ENCODE peak calls at places on chromosome 16, in nine cellular contexts. B is breast epithelium, G is esophagus muscularis mucosa, Q is stomach, O is prostate gland, A is HepG2, U is SK-N-SH, X is endothelial cell of umbilical vein, W is K562. K is an unnamed sample.

GRCh38 chr16:55822280-55822810 is 10.6 kb downstream of the CES1 start:
- DNase-seq in B (no peak), G (no peak), Q (no peak), O (no peak), A (no peak), U (no peak), X (no peak), W (no peak), K (no peak)

GRCh38 chr16:19610200-19610599 is 54.7 kb downstream of the VPS35L start:
- DNase-seq in B (no peak), G (no peak), Q (no peak), O (no peak), A (no peak), U (no peak), X (no peak), W (no peak), K (no peak)

GRCh38 chr16:30046178-30046577 is 15.1 kb upstream of the TLCD3B start:
- DNase-seq in B (no peak), G (no peak), Q (no peak), O (no peak), A (no peak), U (no peak), X (no peak), W (no peak), K (no peak)

GRCh38 chr16:73254983-73255382 is 207.1 kb upstream of the ZFHX3 start:
- DNase-seq in B (no peak), G (no peak), Q (no peak), O (no peak), A (no peak), U (no peak), X (no peak), W (no peak), K (no peak)

GRCh38 chr16:11361751-11362742 is 16.8 kb downstream of the RMI2 start:
- DNase-seq in B (no peak), G (no peak), Q (no peak), O (no peak), A (no peak), U (no peak), X (no peak), W (no peak), K (no peak)

GRCh38 chr16:84062734-84063640 is 20.4 kb upstream of the SLC38A8 start:
- DNase-seq in B (no peak), G (peak; percentile 95), Q (peak; percentile 76), O (peak; percentile 51), A (peak; percentile 59), U (peak; percentile 86), X (peak; percentile 73), W (peak; percentile 85), K (no peak)

GRCh38 chr16:85616608-85617311 is 3.6 kb downstream of the GSE1 start:
- DNase-seq in B (no peak), G (no peak), Q (peak; percentile 68), O (peak; percentile 65), A (no peak), U (peak; percentile 45), X (no peak), W (peak; percentile 96), K (no peak)

GRCh38 chr16:642189-643049 is 791 bp downstream of the MCRIP2 start:
- DNase-seq in B (no peak), G (no peak), Q (peak; percentile 85), O (peak; percentile 44), A (peak; percentile 60), U (peak; percentile 70), X (no peak), W (peak; percentile 75), K (no peak)

GRCh38 chr16:66081967-66082366 is 284.5 kb upstream of the CDH5 start:
- DNase-seq in B (no peak), G (peak; percentile 62), Q (no peak), O (no peak), A (peak; percentile 18), U (no peak), X (no peak), W (peak; percentile 1), K (no peak)

GRCh38 chr16:84827131-84827574 is 7.4 kb downstream of the CRISPLD2 start:
- DNase-seq in B (no peak), G (no peak), Q (no peak), O (no peak), A (no peak), U (peak; percentile 85), X (no peak), W (no peak), K (no peak)

GRCh38 chr16:76441391-76441790 is 164.2 kb downstream of the CNTNAP4 start:
- DNase-seq in B (no peak), G (no peak), Q (no peak), O (no peak), A (no peak), U (no peak), X (no peak), W (no peak), K (no peak)

GRCh38 chr16:53789159-53789558 is 85.2 kb downstream of the FTO start:
- DNase-seq in B (no peak), G (no peak), Q (no peak), O (no peak), A (no peak), U (no peak), X (no peak), W (no peak), K (no peak)

GRCh38 chr16:75413951-75414350 is 19.4 kb downstream of the CFDP1 start:
- DNase-seq in B (no peak), G (no peak), Q (no peak), O (no peak), A (no peak), U (no peak), X (no peak), W (no peak), K (no peak)

GRCh38 chr16:17331071-17331521 is 139.7 kb downstream of the XYLT1 start:
- DNase-seq in B (no peak), G (no peak), Q (no peak), O (no peak), A (no peak), U (no peak), X (no peak), W (no peak), K (no peak)

GRCh38 chr16:31477220-31478216 is 5.4 kb upstream of the SLC5A2 start:
- DNase-seq in B (peak; percentile 77), G (no peak), Q (peak; percentile 86), O (no peak), A (peak; percentile 93), U (no peak), X (no peak), W (peak; percentile 92), K (no peak)

GRCh38 chr16:88387941-88388627 is 5.3 kb downstream of the ZNF469 start:
- DNase-seq in B (peak; percentile 93), G (no peak), Q (peak; percentile 92), O (peak; percentile 84), A (peak; percentile 30), U (no peak), X (peak; percentile 10), W (no peak), K (no peak)
- H3K27ac ChIP-seq in B (peak overlapping the region; percentile 96), G (peak overlapping the region; percentile 19), Q (peak overlapping the region; percentile 81), O (peak overlapping the region; percentile 62), A (no peak overlapping the region), U (no peak overlapping the region), X (no peak overlapping the region), W (no peak overlapping the region), K (no peak overlapping the region)

DNA sequence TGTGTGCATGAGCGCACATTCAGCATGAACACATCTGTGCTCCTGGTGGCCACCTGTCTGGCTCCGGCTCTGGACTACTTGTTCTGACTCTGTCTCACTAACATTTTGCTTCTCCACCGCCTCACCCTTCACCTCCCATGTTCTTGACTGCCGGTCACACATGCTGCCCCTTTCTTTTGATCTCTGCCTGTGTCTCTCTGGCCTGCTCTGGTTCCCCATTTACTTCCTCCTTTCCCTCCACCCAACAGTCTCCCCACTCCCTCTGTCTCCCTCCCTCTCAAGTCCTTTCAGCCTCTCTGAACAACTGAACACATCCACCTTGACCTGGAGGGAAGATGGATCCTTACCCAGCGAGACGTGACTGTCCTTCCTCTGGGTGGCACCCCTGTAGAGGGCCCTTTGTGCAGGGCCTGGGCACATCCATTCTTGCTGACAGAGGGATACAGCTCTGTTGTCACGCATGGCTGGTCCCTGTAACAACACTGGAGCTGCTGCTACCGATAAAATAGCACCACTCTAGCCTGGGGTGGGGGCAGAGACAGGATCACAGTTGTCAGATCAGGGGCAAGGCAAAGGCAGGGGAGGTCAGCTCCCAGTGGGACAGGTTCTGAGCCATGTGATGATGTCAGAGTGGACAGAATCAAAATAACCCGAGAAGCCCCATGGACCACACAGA is 11.0 kb downstream of the ZSCAN32 start:
- DNase-seq in B (no peak), G (no peak), Q (no peak), O (no peak), A (no peak), U (no peak), X (no peak), W (peak; percentile 41), K (no peak)
- H3K9me3 ChIP-seq in B (peaks cover 82% of the 10 kb centered on the region), G (peaks cover 89% of the 10 kb centered on the region), Q (peaks cover 85% of the 10 kb centered on the region), O (no peaks in the 10 kb centered on the region), A (no peaks in the 10 kb centered on the region), U (peaks cover 2% of the 10 kb centered on the region), X (no peaks in the 10 kb centered on the region), W (peaks cover 20% of the 10 kb centered on the region), K (peaks cover under 1% of the 10 kb centered on the region)

GRCh38 chr16:70380205-70380918 is 33.7 kb downstream of the DDX19A start:
- DNase-seq in B (peak; percentile 81), G (no peak), Q (peak; percentile 57), O (peak; percentile 20), A (peak; percentile 29), U (peak; percentile 54), X (peak; percentile 46), W (no peak), K (peak; percentile 59)

GRCh38 chr16:70378869-70379493 is 32.3 kb downstream of the DDX19A start:
- DNase-seq in B (no peak), G (no peak), Q (no peak), O (no peak), A (no peak), U (no peak), X (no peak), W (no peak), K (no peak)

GRCh38 chr16:70383421-70383960 is 36.8 kb downstream of the DDX19A start:
- DNase-seq in B (no peak), G (no peak), Q (no peak), O (no peak), A (no peak), U (no peak), X (no peak), W (no peak), K (no peak)

GRCh38 chr16:70380919-70381603 is 34.4 kb downstream of the DDX19A start:
- DNase-seq in B (peak; percentile 99), G (peak; percentile 99), Q (peak; percentile 97), O (peak; percentile 97), A (peak; percentile 98), U (peak; percentile 97), X (peak; percentile 98), W (no peak), K (peak; percentile 84)

GRCh38 chr16:70381604-70382342 is 35.1 kb downstream of the DDX19A start:
- DNase-seq in B (no peak), G (peak; percentile 93), Q (no peak), O (no peak), A (no peak), U (no peak), X (no peak), W (no peak), K (no peak)
- TF ChIP-seq POLR2AphosphoS5 in B (no peak), G (no peak), Q (no peak), O (no peak), A (no peak), U (peak; percentile 21), X (no peak), W (peak; percentile 38), K (no peak)

GRCh38 chr16:81251871-81252270 is 13.4 kb downstream of the BCO1 start:
- DNase-seq in B (no peak), G (no peak), Q (no peak), O (no peak), A (no peak), U (no peak), X (no peak), W (no peak), K (no peak)

GRCh38 chr16:81254919-81255526 is 16.5 kb downstream of the BCO1 start:
- DNase-seq in B (no peak), G (no peak), Q (no peak), O (no peak), A (no peak), U (no peak), X (no peak), W (no peak), K (no peak)

GRCh38 chr16:81253141-81253540 is 14.7 kb downstream of the BCO1 start:
- DNase-seq in B (no peak), G (no peak), Q (no peak), O (no peak), A (no peak), U (no peak), X (no peak), W (no peak), K (no peak)
- H3K27ac ChIP-seq in B (no peak overlapping the region), G (no peak overlapping the region), Q (no peak overlapping the region), O (no peak overlapping the region), A (no peak overlapping the region), U (no peak overlapping the region), X (no peak overlapping the region), W (no peak overlapping the region), K (no peak overlapping the region)

K was measured in SK-N-MC.